ENCODE peak calls at places on chromosomes 4 and X, in nine cellular contexts. I is left ventricle myocardium inferior; H is stimulated activated CD4-positive, alpha-beta T cell treated with anti-CD3 and anti-CD28 coated beads, Interleukin-1b, Interleukin-23, amount 100 ng/mL, for 1 hour; X is stimulated activated CD8-positive, alpha-beta memory T cell treated with anti-CD3 and anti-CD28 coated beads, Interleukin-7, amount 100 ng/mL, for 48 hours; K is choroid plexus epithelial cell; V is HL-60; U is NCI-H1092 treated with DMSO at 0.1 percent for 48 hours; Z is memory B cell; F is pancreas. L is an unnamed sample.

GRCh38 chr4:139555705-139556070 is 331 bp downstream of the SETD7 start:
- DNase-seq in I (peak; percentile 57), H (no peak), X (no peak), K (no peak), V (no peak), U (no peak), Z (no peak), F (peak; percentile 48), L (peak; percentile 14)

GRCh38 chr4:168584321-168584771 is 87.5 kb downstream of the PALLD start:
- DNase-seq in I (no peak), H (no peak), X (no peak), K (peak; percentile 68), V (no peak), U (no peak), Z (no peak), F (no peak), L (no peak)

GRCh38 chr4:131388277-131388676 is 1760.8 kb upstream of the PCDH10 start:
- DNase-seq in I (no peak), H (no peak), X (no peak), K (no peak), V (no peak), U (no peak), Z (no peak), F (no peak), L (no peak)

GRCh38 chr4:145739840-145740239 is 59.9 kb downstream of the C4orf51 start:
- DNase-seq in I (no peak), H (no peak), X (no peak), K (peak; percentile 65), V (no peak), U (no peak), Z (no peak), F (no peak), L (no peak)

GRCh38 chrX:32545100-32545499 is 666.2 kb downstream of the DMD start:
- DNase-seq in I (no peak), H (no peak), X (no peak), K (no peak), V (no peak), U (no peak), Z (no peak), F (no peak), L (no peak)

GRCh38 chr4:141047228-141047884 is 85.9 kb downstream of the RNF150 start:
- DNase-seq in I (no peak), H (no peak), X (no peak), K (peak; percentile 92), V (no peak), U (no peak), Z (no peak), F (no peak), L (no peak)

GRCh38 chr4:10212400-10212799 is 95.8 kb upstream of the WDR1 start:
- DNase-seq in I (no peak), H (no peak), X (no peak), K (no peak), V (no peak), U (no peak), Z (no peak), F (no peak), L (no peak)

GRCh38 chrX:140918398-140919043 is 83.9 kb upstream of the SPANXB1 start:
- DNase-seq in I (no peak), H (no peak), X (peak; percentile 2), K (peak; percentile 80), V (peak; percentile 26), U (peak; percentile 34), Z (peak; percentile 38), F (no peak), L (peak; percentile 15)

GRCh38 chrX:20211261-20211786 is 55.4 kb downstream of the RPS6KA3 start:
- DNase-seq in I (no peak), H (no peak), X (no peak), K (no peak), V (no peak), U (no peak), Z (no peak), F (no peak), L (no peak)

GRCh38 chrX:45622042-45622423 is 421.4 kb upstream of the DIPK2B start:
- DNase-seq in I (no peak), H (no peak), X (no peak), K (no peak), V (no peak), U (no peak), Z (no peak), F (no peak), L (no peak)